ENCODE peak calls at places on chromosomes 16 and 17, in nine cellular contexts. B, D, O, S, L, Q, H, G and X are unnamed samples.

GRCh38 chr16:30491744-30492308 is 19.3 kb downstream of the ITGAL start:
- ATAC-seq in B (peak), D (no peak), O (no peak), S (peak), L (peak), Q (peak), H (no peak), G (no peak), X (no peak)

GRCh38 chr16:50609049-50609832 is 61.0 kb downstream of the NKD1 start:
- ATAC-seq in B (no peak), D (no peak), O (no peak), S (no peak), L (no peak), Q (no peak), H (no peak), G (no peak), X (no peak)

GRCh38 chr17:19766016-19766415 is 17.9 kb upstream of the ALDH3A1 start:
- ATAC-seq in B (no peak), D (no peak), O (no peak), S (no peak), L (no peak), Q (no peak), H (peak), G (no peak), X (no peak)

GRCh38 chr17:73025041-73025440 is 67.4 kb downstream of the SLC39A11 start:
- ATAC-seq in B (no peak), D (no peak), O (no peak), S (no peak), L (no peak), Q (no peak), H (no peak), G (no peak), X (no peak)

GRCh38 chr16:88752386-88753002 is 32.5 kb downstream of the PIEZO1 start:
- ATAC-seq in B (no peak), D (no peak), O (no peak), S (no peak), L (no peak), Q (no peak), H (no peak), G (no peak), X (no peak)

GRCh38 chr17:27473190-27473747 is 17.0 kb downstream of the KSR1 start:
- ATAC-seq in B (peak), D (peak), O (no peak), S (no peak), L (peak), Q (no peak), H (no peak), G (peak), X (no peak)

GRCh38 chr17:80737106-80738019 is 192.7 kb downstream of the RPTOR start:
- ATAC-seq in B (no peak), D (no peak), O (no peak), S (no peak), L (no peak), Q (peak), H (peak), G (no peak), X (peak)

GRCh38 chr17:78714534-78714933 is 67.5 kb downstream of the CYTH1 start:
- ATAC-seq in B (peak), D (no peak), O (no peak), S (no peak), L (no peak), Q (peak), H (no peak), G (no peak), X (peak)

GRCh38 chr16:47387026-47387734 is 73.7 kb downstream of the ITFG1 start:
- ATAC-seq in B (no peak), D (no peak), O (no peak), S (no peak), L (no peak), Q (no peak), H (no peak), G (no peak), X (no peak)

GRCh38 chr16:57184113-57184512 is 1.7 kb downstream of the PSME3IP1 start:
- ATAC-seq in B (no peak), D (no peak), O (no peak), S (no peak), L (no peak), Q (no peak), H (no peak), G (no peak), X (no peak)

GRCh38 chr17:36665417-36665816 is 64.0 kb downstream of the MRM1 start:
- ATAC-seq in B (no peak), D (no peak), O (no peak), S (peak), L (no peak), Q (no peak), H (no peak), G (no peak), X (no peak)

GRCh38 chr17:10271004-10271620 is 72.7 kb upstream of the GAS7 start:
- ATAC-seq in B (no peak), D (no peak), O (no peak), S (no peak), L (no peak), Q (no peak), H (no peak), G (no peak), X (no peak)

GRCh38 chr16:62205459-62205858 is 169.2 kb upstream of the CDH8 start:
- ATAC-seq in B (no peak), D (no peak), O (no peak), S (no peak), L (no peak), Q (no peak), H (no peak), G (no peak), X (no peak)

GRCh38 chr17:65515959-65516948 is 45.2 kb downstream of the AXIN2 start:
- ATAC-seq in B (no peak), D (no peak), O (no peak), S (no peak), L (no peak), Q (no peak), H (peak), G (no peak), X (no peak)

GRCh38 chr17:20206068-20206467 is 196.9 kb downstream of the SPECC1 start:
- ATAC-seq in B (peak), D (no peak), O (no peak), S (no peak), L (peak), Q (no peak), H (no peak), G (no peak), X (no peak)

GRCh38 chr16:58854392-58854791 is 120.3 kb upstream of the GOT2 start:
- ATAC-seq in B (no peak), D (no peak), O (no peak), S (no peak), L (no peak), Q (no peak), H (no peak), G (no peak), X (no peak)

GRCh38 chr17:59287452-59287851 is 44.0 kb upstream of the YPEL2 start:
- ATAC-seq in B (no peak), D (peak), O (no peak), S (peak), L (no peak), Q (no peak), H (peak), G (no peak), X (no peak)

GRCh38 chr16:12758670-12759558 is 44.8 kb downstream of the CPPED1 start:
- ATAC-seq in B (no peak), D (no peak), O (no peak), S (no peak), L (no peak), Q (no peak), H (no peak), G (no peak), X (no peak)

GRCh38 chr16:25143898-25144297 is 32.4 kb downstream of the LCMT1 start:
- ATAC-seq in B (no peak), D (no peak), O (no peak), S (no peak), L (no peak), Q (no peak), H (no peak), G (no peak), X (no peak)

GRCh38 chr16:66481081-66481942 is 54.2 kb downstream of the BEAN1 start:
- ATAC-seq in B (no peak), D (no peak), O (no peak), S (no peak), L (no peak), Q (no peak), H (no peak), G (no peak), X (no peak)

GRCh38 chr16:83831451-83831987 is 23.7 kb downstream of the HSBP1 start:
- ATAC-seq in B (no peak), D (no peak), O (no peak), S (no peak), L (no peak), Q (no peak), H (no peak), G (no peak), X (no peak)

GRCh38 chr17:68642118-68642412 is 40.9 kb upstream of the FAM20A start:
- ATAC-seq in B (no peak), D (no peak), O (no peak), S (no peak), L (no peak), Q (no peak), H (no peak), G (no peak), X (no peak)

GRCh38 chr17:82647593-82648164 is 565 bp downstream of the WDR45B start:
- ATAC-seq in B (peak), D (peak), O (peak), S (peak), L (peak), Q (peak), H (peak), G (peak), X (peak)

GRCh38 chr16:50797456-50797855 is 55.6 kb downstream of the CYLD start:
- ATAC-seq in B (no peak), D (no peak), O (no peak), S (no peak), L (no peak), Q (no peak), H (no peak), G (no peak), X (no peak)

GRCh38 chr17:83152745-83153611 is 73.6 kb downstream of the METRNL start:
- ATAC-seq in B (no peak), D (no peak), O (no peak), S (no peak), L (no peak), Q (no peak), H (no peak), G (no peak), X (peak)

GRCh38 chr16:90083139-90083538 is 6.0 kb upstream of the PRDM7 start:
- ATAC-seq in B (no peak), D (peak), O (no peak), S (no peak), L (no peak), Q (peak), H (no peak), G (peak), X (no peak)

GRCh38 chr16:70774261-70774660 is 26.7 kb downstream of the VAC14 start:
- ATAC-seq in B (no peak), D (no peak), O (no peak), S (no peak), L (no peak), Q (no peak), H (no peak), G (no peak), X (no peak)

GRCh38 chr17:3690094-3690715 is 5.8 kb downstream of the P2RX5 start:
- ATAC-seq in B (no peak), D (no peak), O (peak), S (peak), L (no peak), Q (no peak), H (peak), G (no peak), X (no peak)

GRCh38 chr16:9261376-9261775 is 169.9 kb downstream of the HAPSTR1 start:
- ATAC-seq in B (no peak), D (no peak), O (no peak), S (no peak), L (no peak), Q (no peak), H (no peak), G (no peak), X (no peak)

GRCh38 chr16:8173111-8173644 is 417.1 kb downstream of the TMEM114 start:
- ATAC-seq in B (no peak), D (no peak), O (no peak), S (peak), L (no peak), Q (no peak), H (peak), G (no peak), X (no peak)

GRCh38 chr16:71389330-71389729 is 30.8 kb downstream of the CALB2 start:
- ATAC-seq in B (no peak), D (no peak), O (no peak), S (no peak), L (no peak), Q (no peak), H (no peak), G (no peak), X (no peak)

GRCh38 chr16:85334718-85335583 is 222.7 kb upstream of the CIBAR2 start:
- ATAC-seq in B (peak), D (peak), O (no peak), S (peak), L (peak), Q (no peak), H (peak), G (no peak), X (no peak)

GRCh38 chr17:3879591-3880417 is 13.0 kb downstream of the CAMKK1 start:
- ATAC-seq in B (no peak), D (no peak), O (no peak), S (no peak), L (no peak), Q (no peak), H (no peak), G (no peak), X (no peak)

GRCh38 chr17:38752930-38753506 is 477 bp downstream of the PSMB3 start:
- ATAC-seq in B (peak), D (peak), O (no peak), S (peak), L (peak), Q (peak), H (no peak), G (peak), X (peak)

GRCh38 chr16:7624871-7625766 is 292.5 kb downstream of the RBFOX1 start:
- ATAC-seq in B (no peak), D (no peak), O (no peak), S (no peak), L (no peak), Q (no peak), H (no peak), G (no peak), X (no peak)

GRCh38 chr17:61331886-61332285 is 67.8 kb upstream of the TBX2 start:
- ATAC-seq in B (no peak), D (no peak), O (no peak), S (peak), L (no peak), Q (no peak), H (no peak), G (no peak), X (no peak)

GRCh38 chr16:68370921-68371651 is 60.3 kb downstream of the PRMT7 start:
- ATAC-seq in B (peak), D (no peak), O (no peak), S (no peak), L (no peak), Q (peak), H (no peak), G (peak), X (peak)

GRCh38 chr16:87531418-87531817 is 38.6 kb upstream of the ZCCHC14 start:
- ATAC-seq in B (no peak), D (no peak), O (no peak), S (no peak), L (no peak), Q (no peak), H (no peak), G (no peak), X (no peak)

GRCh38 chr17:68624381-68624780 is 23.2 kb upstream of the FAM20A start:
- ATAC-seq in B (no peak), D (no peak), O (no peak), S (peak), L (no peak), Q (no peak), H (no peak), G (no peak), X (no peak)